ENCODE peak calls at places on chromosomes 11 and 22, in ten cellular contexts. One of them, this sample, is unnamed.

GRCh38 chr11:64747961-64748715 is 4.2 kb upstream of the RASGRP2 start:
- DNase-seq in heart right ventricle: no peak
- DNase-seq in progenitor cell of endocrine pancreas: no peak
- DNase-seq in effector memory CD4-positive, alpha-beta T cell: no peak
- DNase-seq in T-helper 2 cell: no peak
- DNase-seq in glutamatergic neuron: no peak
- DNase-seq in immature natural killer cell: no peak
- DNase-seq in right cardiac atrium: peak; percentile 11
- DNase-seq in small intestine: no peak
- DNase-seq in cardiac muscle cell: no peak
- DNase-seq in this sample: no peak

GRCh38 chr11:34859496-34859895 is 56.7 kb downstream of the APIP start:
- DNase-seq in cardiac muscle cell: no peak
- DNase-seq in progenitor cell of endocrine pancreas: no peak
- DNase-seq in immature natural killer cell: no peak
- DNase-seq in effector memory CD4-positive, alpha-beta T cell: no peak
- DNase-seq in right cardiac atrium: no peak
- DNase-seq in glutamatergic neuron: no peak
- DNase-seq in heart right ventricle: no peak
- DNase-seq in T-helper 2 cell: no peak
- DNase-seq in small intestine: no peak
- DNase-seq in this sample: no peak

GRCh38 chr11:109037856-109038780 is 373.2 kb downstream of the DDX10 start:
- DNase-seq in immature natural killer cell: no peak
- DNase-seq in right cardiac atrium: peak; percentile 22
- DNase-seq in small intestine: no peak
- DNase-seq in cardiac muscle cell: no peak
- DNase-seq in glutamatergic neuron: no peak
- DNase-seq in progenitor cell of endocrine pancreas: no peak
- DNase-seq in T-helper 2 cell: no peak
- DNase-seq in heart right ventricle: no peak
- DNase-seq in effector memory CD4-positive, alpha-beta T cell: no peak
- DNase-seq in this sample: peak; percentile 23

GRCh38 chr22:27801616-27802388 is at the start of gene MN1:
- DNase-seq in progenitor cell of endocrine pancreas: peak; percentile 38
- DNase-seq in right cardiac atrium: peak; percentile 91
- DNase-seq in effector memory CD4-positive, alpha-beta T cell: no peak
- DNase-seq in heart right ventricle: peak; percentile 65
- DNase-seq in small intestine: peak; percentile 12
- DNase-seq in cardiac muscle cell: peak; percentile 77
- DNase-seq in glutamatergic neuron: peak; percentile 67
- DNase-seq in T-helper 2 cell: no peak
- DNase-seq in immature natural killer cell: peak; percentile 36
- DNase-seq in this sample: peak; percentile 85

GRCh38 chr11:132973686-132974085 is 558.6 kb downstream of the OPCML start:
- DNase-seq in immature natural killer cell: no peak
- DNase-seq in cardiac muscle cell: no peak
- DNase-seq in T-helper 2 cell: no peak
- DNase-seq in progenitor cell of endocrine pancreas: no peak
- DNase-seq in right cardiac atrium: no peak
- DNase-seq in heart right ventricle: no peak
- DNase-seq in glutamatergic neuron: no peak
- DNase-seq in effector memory CD4-positive, alpha-beta T cell: no peak
- DNase-seq in small intestine: no peak
- DNase-seq in this sample: no peak

GRCh38 chr11:120574881-120575280 is 63.3 kb downstream of the GRIK4 start:
- DNase-seq in immature natural killer cell: no peak
- DNase-seq in right cardiac atrium: no peak
- DNase-seq in small intestine: no peak
- DNase-seq in glutamatergic neuron: no peak
- DNase-seq in heart right ventricle: no peak
- DNase-seq in T-helper 2 cell: no peak
- DNase-seq in effector memory CD4-positive, alpha-beta T cell: no peak
- DNase-seq in cardiac muscle cell: no peak
- DNase-seq in progenitor cell of endocrine pancreas: no peak
- DNase-seq in this sample: no peak

GRCh38 chr22:42697542-42698013 is 23.1 kb downstream of the A4GALT start:
- DNase-seq in glutamatergic neuron: no peak
- DNase-seq in right cardiac atrium: peak; percentile 94
- DNase-seq in heart right ventricle: peak; percentile 93
- DNase-seq in cardiac muscle cell: peak; percentile 96
- DNase-seq in T-helper 2 cell: no peak
- DNase-seq in immature natural killer cell: no peak
- DNase-seq in effector memory CD4-positive, alpha-beta T cell: no peak
- DNase-seq in progenitor cell of endocrine pancreas: no peak
- DNase-seq in small intestine: peak; percentile 65
- DNase-seq in this sample: peak; percentile 97

GRCh38 chr22:20745177-20745576 is 28.7 kb upstream of the SERPIND1 start:
- DNase-seq in small intestine: no peak
- DNase-seq in effector memory CD4-positive, alpha-beta T cell: no peak
- DNase-seq in right cardiac atrium: no peak
- DNase-seq in cardiac muscle cell: no peak
- DNase-seq in glutamatergic neuron: no peak
- DNase-seq in immature natural killer cell: no peak
- DNase-seq in heart right ventricle: no peak
- DNase-seq in progenitor cell of endocrine pancreas: no peak
- DNase-seq in T-helper 2 cell: no peak
- DNase-seq in this sample: no peak

GRCh38 chr11:121634889-121635288 is 182.1 kb upstream of the SORL1-AS1 start:
- DNase-seq in small intestine: no peak
- DNase-seq in glutamatergic neuron: no peak
- DNase-seq in effector memory CD4-positive, alpha-beta T cell: no peak
- DNase-seq in progenitor cell of endocrine pancreas: no peak
- DNase-seq in T-helper 2 cell: no peak
- DNase-seq in immature natural killer cell: no peak
- DNase-seq in cardiac muscle cell: no peak
- DNase-seq in right cardiac atrium: no peak
- DNase-seq in heart right ventricle: no peak
- DNase-seq in this sample: no peak

GRCh38 chr22:44664149-44664548 is 37.9 kb upstream of the PRR5 start:
- DNase-seq in small intestine: peak; percentile 62
- DNase-seq in T-helper 2 cell: no peak
- DNase-seq in effector memory CD4-positive, alpha-beta T cell: peak; percentile 45
- DNase-seq in glutamatergic neuron: no peak
- DNase-seq in progenitor cell of endocrine pancreas: no peak
- DNase-seq in immature natural killer cell: peak; percentile 91
- DNase-seq in heart right ventricle: peak; percentile 68
- DNase-seq in cardiac muscle cell: no peak
- DNase-seq in right cardiac atrium: peak; percentile 88
- DNase-seq in this sample: peak; percentile 78